ENCODE peak calls at places on chromosomes 1 and 21, in four cellular contexts. One of them, this sample, is unnamed.

GRCh38 chr1:117321680-117322609 is 45.3 kb upstream of the MAN1A2 start:
- DNase-seq in HepG2: no peak
- DNase-seq in K562: no peak
- DNase-seq in GM12878: no peak
- DNase-seq in this sample: no peak

GRCh38 chr1:5993553-5994510 is 1.6 kb upstream of the NPHP4 start:
- DNase-seq in HepG2: no peak
- DNase-seq in K562: peak
- DNase-seq in GM12878: no peak
- DNase-seq in this sample: no peak

GRCh38 chr1:92903765-92904164 is 57.5 kb downstream of the DIPK1A start:
- DNase-seq in HepG2: no peak
- DNase-seq in K562: no peak
- DNase-seq in GM12878: no peak
- DNase-seq in this sample: no peak

GRCh38 chr1:172145231-172145651 is 275.2 kb upstream of the C1orf105 start:
- DNase-seq in HepG2: no peak
- DNase-seq in K562: no peak
- DNase-seq in GM12878: no peak
- DNase-seq in this sample: no peak

GRCh38 chr1:242890211-242890741 is 364.8 kb downstream of the CEP170 start:
- DNase-seq in HepG2: no peak
- DNase-seq in K562: no peak
- DNase-seq in GM12878: no peak
- DNase-seq in this sample: no peak

GRCh38 chr1:3135073-3135745 is 66.2 kb downstream of the PRDM16 start:
- DNase-seq in HepG2: no peak
- DNase-seq in K562: no peak
- DNase-seq in GM12878: no peak
- DNase-seq in this sample: no peak

GRCh38 chr1:101235241-101235695 is 1.6 kb upstream of the S1PR1 start:
- DNase-seq in HepG2: no peak
- DNase-seq in K562: no peak
- DNase-seq in GM12878: no peak
- DNase-seq in this sample: no peak

GRCh38 chr21:26506951-26507350 is 66.1 kb downstream of the CYYR1 start:
- DNase-seq in HepG2: no peak
- DNase-seq in K562: no peak
- DNase-seq in GM12878: no peak
- DNase-seq in this sample: no peak

GRCh38 chr1:110062612-110063011 is 7.9 kb downstream of the ALX3 start:
- DNase-seq in HepG2: no peak
- DNase-seq in K562: no peak
- DNase-seq in GM12878: no peak
- DNase-seq in this sample: no peak

GRCh38 chr21:27805696-27806095 is 838.8 kb upstream of the ADAMTS5 start:
- DNase-seq in HepG2: no peak
- DNase-seq in K562: no peak
- DNase-seq in GM12878: no peak
- DNase-seq in this sample: no peak

GRCh38 chr1:12153181-12153785 is 13.5 kb upstream of the TNFRSF1B start:
- DNase-seq in HepG2: no peak
- DNase-seq in K562: no peak
- DNase-seq in GM12878: peak
- DNase-seq in this sample: no peak

GRCh38 chr1:101331794-101332193 is 95.0 kb downstream of the S1PR1 start:
- DNase-seq in HepG2: no peak
- DNase-seq in K562: no peak
- DNase-seq in GM12878: no peak
- DNase-seq in this sample: no peak

GRCh38 chr1:117895482-117896114 is 33.8 kb downstream of the GDAP2 start:
- DNase-seq in HepG2: peak
- DNase-seq in K562: peak
- DNase-seq in GM12878: peak
- DNase-seq in this sample: peak

GRCh38 chr1:27011058-27011764 is 1.4 kb downstream of the TENT5B start:
- DNase-seq in HepG2: no peak
- DNase-seq in K562: peak
- DNase-seq in GM12878: no peak
- DNase-seq in this sample: no peak

GRCh38 chr1:21614419-21615115 is 54.6 kb downstream of the RAP1GAP start:
- DNase-seq in HepG2: no peak
- DNase-seq in K562: no peak
- DNase-seq in GM12878: no peak
- DNase-seq in this sample: no peak
- TF ChIP-seq TARDBP in HepG2: no peak
- TF ChIP-seq TARDBP in K562: no peak
- TF ChIP-seq TARDBP in GM12878: no peak
- TF ChIP-seq TARDBP in this sample: no peak

DNA sequence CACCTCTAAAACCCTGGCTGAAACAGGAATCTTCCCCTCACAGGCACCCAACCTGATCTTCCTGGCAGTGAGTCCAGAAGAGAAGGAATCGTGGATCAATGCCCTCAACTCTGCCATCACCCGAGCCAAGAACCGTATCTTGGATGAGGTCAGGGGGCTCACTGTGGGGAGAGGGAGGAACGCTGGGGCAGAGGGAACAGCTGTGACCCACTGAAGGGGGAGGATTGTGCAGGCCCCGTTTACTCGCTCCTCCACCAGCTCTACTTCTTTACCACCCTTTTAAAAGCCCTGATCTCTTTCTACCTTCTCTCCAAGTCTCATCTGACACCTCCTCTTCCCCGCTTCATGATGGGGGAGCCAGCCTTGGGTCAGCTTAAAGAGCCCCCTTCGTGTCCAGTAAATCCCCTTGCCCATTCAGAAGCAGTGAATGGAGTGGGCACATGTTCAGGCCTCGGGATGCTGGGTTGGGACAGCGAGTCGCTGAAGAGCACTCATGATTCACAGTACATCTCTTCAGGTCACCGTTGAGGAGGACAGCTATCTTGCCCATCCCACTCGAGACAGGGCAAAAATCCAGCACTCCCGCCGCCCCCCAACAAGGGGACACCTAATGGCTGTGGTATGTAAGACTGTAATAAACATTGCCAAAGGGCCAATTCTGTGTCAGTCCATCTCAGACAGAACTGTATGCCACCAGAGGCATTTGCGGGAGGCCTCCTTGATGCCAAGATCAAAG is 7.3 kb downstream of the PLEKHO1 start:
- DNase-seq in HepG2: no peak
- DNase-seq in K562: no peak
- DNase-seq in GM12878: no peak
- DNase-seq in this sample: no peak
- TF ChIP-seq TARDBP in HepG2: no peak
- TF ChIP-seq TARDBP in K562: no peak
- TF ChIP-seq TARDBP in GM12878: no peak
- TF ChIP-seq TARDBP in this sample: no peak

GRCh38 chr1:68221971-68222355 is 10.4 kb downstream of the WLS start:
- DNase-seq in HepG2: no peak
- DNase-seq in K562: no peak
- DNase-seq in GM12878: no peak
- DNase-seq in this sample: no peak
- TF ChIP-seq TARDBP in HepG2: no peak
- TF ChIP-seq TARDBP in K562: no peak
- TF ChIP-seq TARDBP in GM12878: no peak
- TF ChIP-seq TARDBP in this sample: no peak

GRCh38 chr1:24351918-24352637 is 32.9 kb downstream of the GRHL3 start:
- DNase-seq in HepG2: no peak
- DNase-seq in K562: no peak
- DNase-seq in GM12878: no peak
- DNase-seq in this sample: no peak
- TF ChIP-seq TARDBP in HepG2: no peak
- TF ChIP-seq TARDBP in K562: no peak
- TF ChIP-seq TARDBP in GM12878: no peak
- TF ChIP-seq TARDBP in this sample: no peak

DNA sequence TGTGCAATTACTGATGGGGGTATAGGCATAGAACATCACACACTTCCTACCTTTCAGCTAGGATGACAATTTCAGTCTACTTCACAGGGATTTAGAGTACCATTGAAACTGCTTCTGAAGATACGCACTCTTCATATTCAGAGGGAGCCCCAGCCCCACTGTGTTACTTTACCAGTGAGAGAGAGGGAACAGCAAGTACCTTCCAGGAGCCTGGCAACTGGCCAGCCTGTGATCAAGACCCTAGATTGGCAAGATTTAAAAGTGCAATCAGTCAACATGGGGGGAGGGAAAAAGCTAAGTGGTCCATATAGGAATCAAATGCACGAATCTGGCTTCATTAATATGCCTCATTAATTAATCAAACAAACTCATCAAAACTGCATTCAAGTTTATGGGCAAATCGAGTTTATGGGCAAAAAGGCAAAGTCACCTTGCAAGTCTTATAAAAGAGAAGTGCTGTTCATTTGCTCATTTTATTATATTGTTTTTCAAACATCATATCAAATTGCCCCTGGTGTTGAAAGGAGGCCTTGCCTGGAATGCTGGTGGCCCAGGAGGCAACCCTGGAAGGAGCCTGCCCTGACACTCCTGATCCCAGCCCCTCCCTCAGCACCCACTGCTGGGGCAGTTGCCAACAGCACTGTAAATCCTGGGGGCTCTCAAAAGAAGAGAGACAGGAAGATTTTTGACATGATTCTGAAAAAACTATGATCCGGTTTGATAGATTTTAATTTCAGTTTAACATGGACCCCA is 184.9 kb upstream of the DPT start:
- DNase-seq in HepG2: no peak
- DNase-seq in K562: no peak
- DNase-seq in GM12878: no peak
- DNase-seq in this sample: no peak
- TF ChIP-seq TARDBP in HepG2: no peak
- TF ChIP-seq TARDBP in K562: no peak
- TF ChIP-seq TARDBP in GM12878: no peak
- TF ChIP-seq TARDBP in this sample: no peak